ENCODE peak calls at places on chromosomes 3 and 15, in six cellular contexts. K is mesothelial cell of epicardium, F is B cell, O is astrocyte of the spinal cord, U is AG09319, N is fibroblast of lung. M is an unnamed sample.

GRCh38 chr15:79047676-79048439 is 42.7 kb downstream of the RASGRF1 start:
- DNase-seq in K (no peak), N (no peak), U (no peak), O (no peak), F (no peak), M (no peak)

GRCh38 chr3:137770821-137771399 is 6.8 kb downstream of the SOX14 start:
- DNase-seq in F (no peak), U (no peak), O (no peak), K (peak), N (no peak), M (no peak)

GRCh38 chr3:19146685-19147650 is 1.3 kb upstream of the KCNH8 start:
- DNase-seq in K (peak), O (peak), U (no peak), N (peak), F (peak), M (peak)

GRCh38 chr3:11791339-11792200 is 55.1 kb downstream of the TAMM41 start:
- DNase-seq in F (no peak), O (no peak), N (no peak), K (no peak), U (no peak), M (no peak)

GRCh38 chr3:12224181-12225147 is 64.4 kb upstream of the PPARG start:
- DNase-seq in O (peak), K (no peak), N (peak), U (no peak), F (no peak), M (peak)

GRCh38 chr3:35064761-35065160 is 574.6 kb upstream of the ARPP21 start:
- DNase-seq in N (no peak), O (no peak), U (no peak), K (no peak), F (no peak), M (no peak)

GRCh38 chr15:28109626-28110415 is 10.7 kb upstream of the OCA2 start:
- DNase-seq in U (no peak), O (no peak), K (no peak), N (no peak), F (no peak), M (no peak)

GRCh38 chr15:100537326-100537725 is 8.6 kb upstream of the CERS3 start:
- DNase-seq in K (no peak), N (no peak), O (no peak), F (peak), U (no peak), M (no peak)

GRCh38 chr3:42099020-42099765 is 8.0 kb downstream of the TRAK1 start:
- DNase-seq in O (peak), U (no peak), F (no peak), K (no peak), N (no peak), M (no peak)

GRCh38 chr15:58134886-58135285 is 3.3 kb upstream of the AQP9 start:
- DNase-seq in U (no peak), K (no peak), O (no peak), N (no peak), F (no peak), M (no peak)

GRCh38 chr15:64596701-64597468 is 136.5 kb downstream of the ZNF609 start:
- DNase-seq in F (peak), U (peak), O (peak), N (peak), K (no peak), M (peak)

GRCh38 chr3:13780432-13781173 is 99.3 kb downstream of the WNT7A start:
- DNase-seq in O (no peak), N (no peak), K (no peak), F (no peak), U (no peak), M (no peak)

GRCh38 chr3:109316162-109316730 is at the start of gene DPPA2:
- DNase-seq in F (no peak), N (no peak), U (no peak), O (no peak), K (no peak), M (no peak)

GRCh38 chr3:37902674-37903073 is 41.0 kb downstream of the CTDSPL start:
- DNase-seq in F (no peak), K (no peak), O (no peak), N (no peak), U (no peak), M (no peak)

GRCh38 chr3:40211579-40211978 is 97.9 kb upstream of the EIF1B start:
- DNase-seq in O (peak), K (no peak), U (no peak), F (no peak), N (peak), M (no peak)

GRCh38 chr15:68428431-68428940 is 3.5 kb downstream of the ITGA11 start:
- DNase-seq in K (no peak), O (no peak), F (no peak), U (no peak), N (no peak), M (no peak)

GRCh38 chr3:56321383-56321782 is 146.9 kb downstream of the ERC2 start:
- DNase-seq in O (no peak), N (no peak), U (no peak), F (no peak), K (no peak), M (no peak)

GRCh38 chr15:60660290-60661051 is 181.5 kb upstream of the ICE2 start:
- DNase-seq in N (peak), U (peak), O (peak), F (no peak), K (no peak), M (peak)

DNA sequence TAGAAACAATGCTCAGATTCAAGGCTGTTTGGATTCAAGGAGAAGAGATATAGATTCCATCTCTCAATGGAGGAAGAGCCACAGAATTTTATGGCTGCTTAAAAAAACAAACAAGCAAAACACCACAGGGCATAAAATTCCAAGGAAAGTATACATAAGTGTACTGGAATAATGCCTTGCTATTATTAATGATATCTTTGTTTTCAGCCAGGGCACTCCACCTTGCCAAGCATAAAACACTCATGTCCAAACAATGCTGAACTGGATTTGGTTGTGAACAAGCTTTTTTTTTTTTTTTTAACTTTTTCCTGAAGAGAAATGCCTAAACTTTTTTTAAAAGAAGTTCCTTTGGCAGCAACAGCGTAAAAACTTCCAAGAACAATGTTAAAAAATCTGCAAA is 4.8 kb upstream of the CLSTN2 start:
- DNase-seq in F (no peak), O (no peak), K (no peak), N (peak), U (no peak), M (no peak)
- TF ChIP-seq CTCF in F (no peak), O (no peak), K (no peak), N (no peak), U (no peak), M (no peak)

GRCh38 chr3:46677096-46677702 is 16.3 kb downstream of the ALS2CL start:
- DNase-seq in O (no peak), U (no peak), N (peak), K (no peak), F (no peak), M (no peak)

GRCh38 chr3:46674031-46674592 is 19.4 kb downstream of the ALS2CL start:
- DNase-seq in F (no peak), N (no peak), O (no peak), K (no peak), U (no peak), M (no peak)

GRCh38 chr3:46676601-46677071 is 16.8 kb downstream of the ALS2CL start:
- DNase-seq in F (no peak), O (no peak), K (no peak), N (no peak), U (no peak), M (no peak)

GRCh38 chr3:46675843-46676567 is 17.5 kb downstream of the ALS2CL start:
- DNase-seq in O (no peak), K (no peak), U (no peak), N (no peak), F (no peak), M (peak)

GRCh38 chr3:46675426-46675825 is 18.1 kb downstream of the ALS2CL start:
- DNase-seq in N (no peak), K (no peak), F (no peak), U (no peak), O (no peak), M (no peak)
- TF ChIP-seq CTCF in N (no peak), K (no peak), F (no peak), U (no peak), O (no peak), M (no peak)

GRCh38 chr3:96958856-96959255 is 144.5 kb downstream of the EPHA6 start:
- DNase-seq in F (no peak), N (no peak), O (no peak), K (no peak), U (no peak), M (no peak)
- TF ChIP-seq CTCF in F (no peak), N (no peak), O (no peak), K (no peak), U (no peak), M (no peak)

DNA sequence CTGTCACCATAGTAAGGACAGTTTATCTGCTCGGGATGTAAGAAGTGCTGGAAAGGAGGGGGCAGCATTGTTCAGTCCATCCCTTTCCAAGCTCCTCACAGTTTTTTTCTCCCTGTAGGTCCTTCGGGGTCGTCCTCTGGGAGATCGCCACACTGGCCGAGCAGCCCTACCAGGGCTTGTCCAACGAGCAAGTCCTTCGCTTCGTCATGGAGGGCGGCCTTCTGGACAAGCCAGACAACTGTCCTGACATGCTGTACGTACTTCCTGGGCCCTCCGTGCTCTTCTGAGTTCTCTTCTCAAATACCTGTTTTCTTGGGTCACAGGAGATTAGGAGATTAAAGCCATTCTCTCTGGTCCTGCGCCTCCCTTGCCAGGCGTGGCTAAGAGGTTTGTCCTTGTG is 59.1 kb downstream of the PGPEP1L start:
- DNase-seq in N (no peak), U (no peak), K (no peak), O (no peak), F (no peak), M (no peak)
- TF ChIP-seq CTCF in N (no peak), U (no peak), K (no peak), O (no peak), F (no peak), M (no peak)

GRCh38 chr3:144431134-144431533 is 459.5 kb downstream of the DIPK2A start:
- DNase-seq in K (no peak), N (no peak), O (no peak), F (no peak), U (no peak), M (no peak)
- TF ChIP-seq CTCF in K (no peak), N (no peak), O (no peak), F (no peak), U (no peak), M (no peak)

GRCh38 chr3:100912976-100913375 is 80.2 kb downstream of the ABI3BP start:
- DNase-seq in N (no peak), F (no peak), O (no peak), U (no peak), K (no peak), M (no peak)
- TF ChIP-seq CTCF in N (no peak), F (no peak), O (no peak), U (no peak), K (no peak), M (no peak)

DNA sequence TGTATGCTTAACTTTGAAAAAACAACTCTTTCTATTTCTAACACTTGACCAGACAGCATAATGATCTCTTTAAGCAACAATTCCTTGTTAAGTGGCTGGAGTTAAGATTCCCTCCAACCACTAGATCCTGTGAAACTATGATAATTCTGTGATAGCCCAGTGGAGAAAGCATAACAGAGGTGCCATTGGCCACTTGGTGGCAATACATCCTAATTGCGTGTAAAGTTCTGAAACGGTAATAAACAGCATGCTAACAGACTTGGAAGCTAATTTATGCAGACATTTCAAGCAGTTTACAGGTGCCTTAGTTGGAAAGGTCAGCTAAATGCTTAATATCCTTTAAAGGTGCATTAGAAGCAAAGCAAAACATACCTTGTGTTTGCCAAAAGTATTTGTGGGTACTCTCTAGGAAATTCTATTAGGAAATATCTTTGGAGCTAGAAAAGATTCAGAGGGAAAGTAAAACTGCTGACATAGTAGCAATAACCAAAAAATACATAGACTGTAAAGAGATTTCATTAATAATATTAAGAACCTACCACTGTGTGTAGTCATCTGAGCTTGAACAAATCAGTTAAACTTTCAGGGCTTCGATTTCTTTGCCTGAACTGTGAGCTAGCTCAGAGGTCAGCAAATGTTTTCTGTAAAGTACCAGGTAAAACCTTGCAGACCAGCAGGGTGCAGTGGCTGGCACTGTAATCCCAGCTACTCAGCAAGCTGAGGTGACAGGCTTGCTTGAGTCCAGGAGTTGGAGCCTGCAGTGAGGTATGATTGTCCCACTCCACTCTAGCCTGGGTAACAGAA is 19.0 kb upstream of the CSTA start:
- DNase-seq in U (no peak), N (peak), O (no peak), F (no peak), K (no peak), M (no peak)
- TF ChIP-seq CTCF in U (no peak), N (no peak), O (no peak), F (no peak), K (no peak), M (peak)

GRCh38 chr3:175851541-175851940 is 992.4 kb downstream of the NAALADL2 start:
- DNase-seq in N (no peak), U (no peak), F (no peak), O (no peak), K (no peak), M (no peak)
- TF ChIP-seq CTCF in N (no peak), U (no peak), F (no peak), O (no peak), K (no peak), M (no peak)

M was measured in HFFc6.